ENCODE peak calls at places on chromosomes 4 and X, in six cellular contexts. J, C, T, E, I and Z are unnamed samples.

GRCh38 chr4:1137850-1138249 is 24.5 kb upstream of the RNF212 start:
- DNase-seq in J (no peak), C (no peak), T (no peak), E (no peak), I (no peak), Z (no peak)

GRCh38 chr4:183080372-183081115 is 18.5 kb upstream of the WWC2 start:
- DNase-seq in J (no peak), C (no peak), T (no peak), E (no peak), I (no peak), Z (no peak)

GRCh38 chr4:30767147-30767546 is 47.0 kb downstream of the PCDH7 start:
- DNase-seq in J (no peak), C (no peak), T (no peak), E (no peak), I (no peak), Z (no peak)

GRCh38 chr4:112290341-112290740 is 4.6 kb upstream of the TIFA start:
- DNase-seq in J (no peak), C (no peak), T (no peak), E (no peak), I (no peak), Z (no peak)

GRCh38 chr4:123564758-123565346 is 168.3 kb downstream of the SPRY1 start:
- DNase-seq in J (peak; percentile 70), C (no peak), T (no peak), E (peak; percentile 28), I (peak; percentile 46), Z (peak; percentile 59)

GRCh38 chr4:773214-773613 is 52.7 kb downstream of the CPLX1 start:
- DNase-seq in J (no peak), C (peak; percentile 62), T (no peak), E (no peak), I (no peak), Z (no peak)

GRCh38 chr4:83974111-83974789 is 438.3 kb downstream of the GPAT3 start:
- DNase-seq in J (no peak), C (no peak), T (no peak), E (no peak), I (no peak), Z (no peak)

GRCh38 chrX:12065251-12065650 is 73.0 kb upstream of the FRMPD4 start:
- DNase-seq in J (peak; percentile 14), C (no peak), T (no peak), E (no peak), I (peak; percentile 2), Z (peak; percentile 38)

GRCh38 chrX:80765226-80765625 is 44.5 kb downstream of the BRWD3 start:
- DNase-seq in J (no peak), C (no peak), T (no peak), E (no peak), I (no peak), Z (peak; percentile 56)

GRCh38 chr4:172850838-172851237 is 317.8 kb upstream of the GALNT7 start:
- DNase-seq in J (peak; percentile 71), C (no peak), T (no peak), E (no peak), I (no peak), Z (peak; percentile 68)

GRCh38 chr4:82851902-82852750 is 38.8 kb downstream of the SEC31A start:
- DNase-seq in J (peak; percentile 32), C (no peak), T (no peak), E (no peak), I (no peak), Z (no peak)

GRCh38 chr4:189804884-189805283 is 135.8 kb upstream of the FRG1 start:
- DNase-seq in J (no peak), C (no peak), T (no peak), E (no peak), I (peak; percentile 23), Z (no peak)

GRCh38 chrX:19121898-19122640 is at the start of gene ADGRG2:
- DNase-seq in J (no peak), C (no peak), T (no peak), E (no peak), I (peak; percentile 43), Z (peak; percentile 53)

GRCh38 chr4:8710946-8711345 is 118.4 kb downstream of the CPZ start:
- DNase-seq in J (no peak), C (peak; percentile 4), T (no peak), E (no peak), I (no peak), Z (no peak)

GRCh38 chr4:79399076-79399475 is 9.0 kb downstream of the GK2 start:
- DNase-seq in J (no peak), C (no peak), T (no peak), E (no peak), I (no peak), Z (no peak)

GRCh38 chr4:151518359-151518758 is 109.4 kb downstream of the FHIP1A start:
- DNase-seq in J (no peak), C (no peak), T (no peak), E (no peak), I (no peak), Z (no peak)

GRCh38 chr4:184401397-184402171 is 72.8 kb downstream of the IRF2 start:
- DNase-seq in J (no peak), C (no peak), T (no peak), E (no peak), I (no peak), Z (no peak)

GRCh38 chr4:98150092-98150761 is 7.0 kb upstream of the STPG2 start:
- DNase-seq in J (no peak), C (no peak), T (no peak), E (no peak), I (no peak), Z (no peak)

GRCh38 chrX:150421816-150422215 is 58.7 kb downstream of the MAMLD1 start:
- DNase-seq in J (no peak), C (peak; percentile 75), T (no peak), E (no peak), I (peak; percentile 78), Z (no peak)

GRCh38 chr4:56433280-56433679 is 2.1 kb downstream of the PPAT start:
- DNase-seq in J (no peak), C (no peak), T (no peak), E (no peak), I (no peak), Z (no peak)

GRCh38 chrX:153857348-153857903 is 27.1 kb upstream of the PDZD4 start:
- DNase-seq in J (no peak), C (no peak), T (no peak), E (no peak), I (no peak), Z (no peak)

GRCh38 chr4:17066972-17067371 is 168.5 kb upstream of the LDB2 start:
- DNase-seq in J (peak; percentile 78), C (no peak), T (peak; percentile 22), E (no peak), I (peak; percentile 81), Z (no peak)

GRCh38 chrX:46574941-46575381 is 1.4 kb downstream of the CHST7 start:
- DNase-seq in J (no peak), C (no peak), T (no peak), E (peak; percentile 35), I (no peak), Z (no peak)

GRCh38 chrX:145213504-145213903 is 33.8 kb upstream of the SPANXN1 start:
- DNase-seq in J (no peak), C (no peak), T (no peak), E (no peak), I (no peak), Z (no peak)

GRCh38 chrX:100449696-100450606 is 39.9 kb upstream of the PCDH19 start:
- DNase-seq in J (peak; percentile 21), C (peak; percentile 64), T (peak; percentile 12), E (no peak), I (peak; percentile 57), Z (no peak)

GRCh38 chrX:74835566-74835965 is 89.7 kb downstream of the NEXMIF start:
- DNase-seq in J (no peak), C (no peak), T (no peak), E (no peak), I (no peak), Z (no peak)

GRCh38 chr4:125283702-125284279 is 31.0 kb upstream of the FAT4 start:
- DNase-seq in J (peak; percentile 19), C (no peak), T (no peak), E (no peak), I (no peak), Z (peak; percentile 16)